ENCODE peak calls at places on chromosomes 3 and 15, in four cellular contexts. W is CD8-positive, alpha-beta T cell; A is lower lobe of right lung; Z is epithelial cell of esophagus. V is an unnamed sample.

GRCh38 chr3:180223268-180223667 is 186.5 kb upstream of the PEX5L start:
- DNase-seq in W (no peak), A (no peak), Z (no peak), V (peak)

GRCh38 chr3:156906275-156906674 is 80.1 kb downstream of the LEKR1 start:
- DNase-seq in W (no peak), A (no peak), Z (no peak), V (no peak)

GRCh38 chr15:27762471-27762870 is 336.6 kb downstream of the OCA2 start:
- DNase-seq in W (no peak), A (no peak), Z (no peak), V (no peak)

GRCh38 chr3:76138921-76139320 is 353.6 kb upstream of the ZNF717 start:
- DNase-seq in W (no peak), A (no peak), Z (no peak), V (no peak)

GRCh38 chr3:149688122-149688757 is 30.4 kb upstream of the WWTR1 start:
- DNase-seq in W (no peak), A (no peak), Z (peak), V (no peak)

GRCh38 chr3:45105855-45106655 is 40.1 kb downstream of the CDCP1 start:
- DNase-seq in W (peak), A (no peak), Z (peak), V (peak)

GRCh38 chr3:187960820-187961219 is 193.1 kb upstream of the LPP start:
- DNase-seq in W (no peak), A (no peak), Z (no peak), V (no peak)

GRCh38 chr15:25618161-25618560 is 179.3 kb upstream of the UBE3A start:
- DNase-seq in W (no peak), A (peak), Z (no peak), V (no peak)

GRCh38 chr3:61863579-61863978 is 302.2 kb downstream of the PTPRG start:
- DNase-seq in W (no peak), A (no peak), Z (no peak), V (no peak)

GRCh38 chr3:192482809-192483208 is 244.5 kb downstream of the FGF12 start:
- DNase-seq in W (no peak), A (no peak), Z (no peak), V (no peak)

GRCh38 chr15:82808634-82809041 is 790 bp upstream of the WHAMM start:
- DNase-seq in W (no peak), A (no peak), Z (no peak), V (peak)

DNA sequence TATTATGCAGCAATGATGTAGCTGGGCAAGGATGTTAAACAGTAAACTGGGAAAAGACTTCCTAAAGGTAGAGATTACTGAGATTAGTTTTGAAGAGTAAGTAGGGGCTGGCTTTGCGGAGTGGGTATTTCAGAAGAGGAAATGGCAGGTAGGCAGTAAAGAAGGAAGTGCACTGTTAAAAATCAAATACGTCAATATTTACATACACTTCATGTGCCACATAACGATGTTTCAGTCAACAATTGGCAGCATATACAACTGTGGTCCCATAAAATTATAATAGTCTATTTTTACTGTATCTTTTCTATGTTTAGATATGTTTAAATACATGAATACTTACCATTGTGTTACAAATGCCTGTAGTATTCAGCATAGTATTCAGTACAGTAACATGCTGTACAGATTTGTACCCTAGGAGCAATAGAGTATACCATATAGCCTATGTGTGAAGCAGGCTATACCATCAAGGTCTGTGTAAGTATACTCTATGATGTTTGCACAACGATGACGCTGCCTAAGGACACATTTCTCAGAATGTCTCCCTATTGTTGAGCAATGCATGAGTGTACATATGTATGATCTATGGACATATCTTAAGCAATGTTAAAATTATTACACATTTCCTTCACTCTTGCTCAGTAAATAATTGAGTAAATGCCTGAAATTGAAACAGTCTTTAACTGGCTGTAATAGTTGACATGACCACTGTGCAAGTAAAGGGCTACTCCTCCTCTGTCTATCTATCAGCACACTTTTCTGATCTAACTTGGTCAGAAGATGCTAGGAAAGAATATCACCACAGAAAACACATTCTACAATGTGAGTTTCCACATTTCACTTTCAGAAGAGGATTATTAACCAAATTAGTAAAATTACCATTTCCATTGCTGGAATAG is 196.7 kb downstream of the ISL2 start:
- DNase-seq in W (no peak), A (no peak), Z (peak), V (no peak)
- H3K4me3 ChIP-seq in W (no peak), A (no peak), Z (no peak), V (no peak)

GRCh38 chr3:21216598-21216997 is 534.4 kb downstream of the ZNF385D start:
- DNase-seq in W (no peak), A (no peak), Z (peak), V (peak)
- TF ChIP-seq CTCF in W (no peak), A (peak), Z (peak), V (peak)

GRCh38 chr15:43268111-43269105 is 1.7 kb upstream of the TGM5 start:
- DNase-seq in W (no peak), A (no peak), Z (peak), V (peak)

GRCh38 chr15:43270113-43270665 is 3.5 kb upstream of the TGM5 start:
- DNase-seq in W (no peak), A (no peak), Z (no peak), V (no peak)

GRCh38 chr15:43266386-43266785 is 342 bp downstream of the TGM5 start:
- DNase-seq in W (no peak), A (no peak), Z (no peak), V (no peak)

GRCh38 chr15:43266834-43267233 is at the start of gene TGM5:
- DNase-seq in W (no peak), A (no peak), Z (peak), V (no peak)

GRCh38 chr15:43267439-43267838 is 711 bp upstream of the TGM5 start:
- DNase-seq in W (no peak), A (no peak), Z (no peak), V (no peak)
- H3K4me3 ChIP-seq in W (no peak), A (no peak), Z (no peak), V (no peak)

DNA sequence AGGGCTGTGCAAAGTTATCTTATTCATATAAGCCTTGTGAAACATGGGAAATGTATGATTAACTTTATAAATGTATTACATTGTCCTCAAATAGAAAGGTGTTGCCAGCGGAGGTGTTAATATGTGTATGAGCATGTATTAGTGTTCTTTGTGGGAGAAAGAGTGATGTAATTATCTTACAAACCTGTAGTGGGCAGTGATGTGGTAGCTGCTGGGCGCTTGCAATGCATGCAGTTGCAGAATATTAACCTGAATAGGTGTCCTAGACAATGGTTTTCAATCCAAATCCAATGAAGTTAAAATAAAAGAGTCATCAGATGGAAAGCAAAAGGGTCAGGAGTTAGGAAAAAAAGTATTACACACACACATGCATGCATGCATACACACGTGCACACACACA is 881.3 kb upstream of the CADM2 start:
- DNase-seq in W (no peak), A (no peak), Z (peak), V (no peak)
- TF ChIP-seq CTCF in W (no peak), A (no peak), Z (peak), V (no peak)

DNA sequence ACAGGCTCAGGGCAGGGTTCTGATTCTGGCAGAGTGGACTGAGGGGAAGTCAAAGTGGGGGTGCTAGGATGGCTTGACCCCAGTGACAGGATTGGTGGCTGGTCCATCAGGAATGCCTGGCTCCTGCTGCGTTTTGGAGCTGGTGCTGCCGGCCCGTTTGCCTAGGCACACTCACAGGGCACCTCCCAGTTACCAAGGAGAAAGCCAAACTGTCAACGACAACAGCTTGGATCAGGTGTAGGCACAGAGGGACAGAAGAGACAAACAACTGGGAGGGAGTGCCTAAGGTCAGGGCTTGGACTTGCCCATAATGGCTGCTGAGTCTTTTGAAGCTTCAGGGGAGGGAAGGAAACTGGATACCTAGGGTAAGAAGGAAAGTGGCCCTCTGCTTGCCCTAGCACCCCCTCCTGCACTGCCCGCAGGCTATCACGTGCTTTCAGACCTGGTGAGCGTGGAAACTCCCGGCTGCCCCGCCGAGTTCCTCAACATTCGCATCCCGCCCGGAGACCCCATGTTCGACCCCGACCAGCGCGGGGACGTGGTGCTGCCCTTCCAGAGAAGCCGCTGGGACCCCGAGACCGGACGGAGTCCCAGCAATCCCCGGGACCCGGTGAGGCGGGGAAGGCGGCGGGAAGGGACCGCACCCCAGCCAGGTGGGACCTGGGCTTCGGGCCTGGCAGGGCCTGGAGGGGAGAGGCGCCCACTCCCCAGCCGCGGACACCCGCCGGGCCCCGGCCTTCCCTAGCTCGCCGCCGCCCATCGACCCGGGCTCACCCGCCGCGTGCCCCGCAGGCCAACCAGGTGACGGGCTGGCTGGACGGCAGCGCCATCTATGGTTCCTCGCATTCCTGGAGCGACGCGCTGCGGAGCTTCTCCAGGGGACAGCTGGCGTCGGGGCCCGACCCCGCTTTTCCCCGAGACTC is 5.1 kb downstream of the DUOX1 start:
- DNase-seq in W (no peak), A (peak), Z (no peak), V (no peak)
- H3K4me3 ChIP-seq in W (no peak), A (peak), Z (no peak), V (no peak)

GRCh38 chr3:10973196-10973595 is 19.4 kb upstream of the SLC6A1 start:
- DNase-seq in W (no peak), A (no peak), Z (no peak), V (no peak)
- TF ChIP-seq CTCF in W (no peak), A (no peak), Z (no peak), V (no peak)

GRCh38 chr3:195032955-195033354 is 238.0 kb downstream of the XXYLT1 start:
- DNase-seq in W (no peak), A (no peak), Z (no peak), V (no peak)

GRCh38 chr3:195034101-195034500 is 236.9 kb downstream of the XXYLT1 start:
- DNase-seq in W (no peak), A (no peak), Z (no peak), V (no peak)

GRCh38 chr3:195034541-195034940 is 236.4 kb downstream of the XXYLT1 start:
- DNase-seq in W (no peak), A (no peak), Z (no peak), V (no peak)

GRCh38 chr3:195032106-195032759 is 238.7 kb downstream of the XXYLT1 start:
- DNase-seq in W (no peak), A (no peak), Z (no peak), V (no peak)

DNA sequence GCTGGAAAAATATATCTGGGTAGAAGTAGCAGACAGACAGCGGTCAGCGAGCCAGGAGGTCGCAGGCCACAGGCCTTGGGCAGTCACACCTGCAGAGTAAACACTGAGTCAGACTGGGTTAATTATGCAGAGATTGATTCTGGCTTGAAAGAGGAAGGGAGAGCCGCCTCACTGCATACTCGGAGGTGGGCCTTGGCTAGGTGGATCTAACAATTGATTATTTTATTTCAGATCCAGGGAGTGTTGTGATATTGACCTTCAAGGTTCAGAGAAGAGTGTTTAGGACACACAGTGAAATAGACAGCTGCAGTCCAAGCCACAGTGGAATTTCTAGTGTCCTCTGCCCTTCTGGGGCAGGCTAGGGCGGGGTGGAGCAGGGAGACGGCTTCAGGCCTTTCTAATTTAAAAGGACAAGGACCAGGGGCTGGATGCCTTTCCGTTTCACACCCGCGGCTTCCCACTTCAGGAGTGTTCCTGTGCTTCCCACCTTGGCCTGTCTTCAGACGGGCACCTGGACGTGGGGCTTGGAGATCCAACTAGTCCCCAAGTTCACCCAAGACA is 237.3 kb downstream of the XXYLT1 start:
- DNase-seq in W (no peak), A (no peak), Z (peak), V (no peak)
- H3K4me3 ChIP-seq in W (no peak), A (no peak), Z (no peak), V (no peak)

GRCh38 chr3:19171794-19172193 is 23.5 kb downstream of the KCNH8 start:
- DNase-seq in W (no peak), A (no peak), Z (no peak), V (no peak)

GRCh38 chr3:19173945-19174344 is 25.6 kb downstream of the KCNH8 start:
- DNase-seq in W (no peak), A (no peak), Z (no peak), V (no peak)
- TF ChIP-seq CTCF in W (no peak), A (no peak), Z (no peak), V (no peak)